ENCODE peak calls at places on chromosome 9, in ten cellular contexts. O, U, D, I, E, K, J, M, R and Z are unnamed samples.

GRCh38 chr9:132498811-132499210 is 83.6 kb upstream of the BARHL1 start:
- DNase-seq in O (no peak), U (no peak), D (no peak), I (no peak), E (no peak), K (no peak), J (no peak), M (no peak), R (peak; percentile 48), Z (peak; percentile 40)

GRCh38 chr9:124390812-124391658 is 24.2 kb downstream of the PSMB7 start:
- DNase-seq in O (no peak), U (no peak), D (no peak), I (no peak), E (no peak), K (no peak), J (peak; percentile 44), M (no peak), R (no peak), Z (peak; percentile 62)

GRCh38 chr9:107539427-107540154 is 50.0 kb upstream of the KLF4 start:
- DNase-seq in O (no peak), U (peak; percentile 61), D (peak; percentile 75), I (no peak), E (no peak), K (no peak), J (no peak), M (no peak), R (no peak), Z (no peak)

GRCh38 chr9:97307091-97307490 is 368 bp upstream of the CCDC180 start:
- DNase-seq in O (peak; percentile 23), U (no peak), D (no peak), I (no peak), E (peak; percentile 80), K (no peak), J (peak; percentile 80), M (peak; percentile 77), R (peak; percentile 72), Z (peak; percentile 61)

GRCh38 chr9:112844771-112845542 is 45.7 kb downstream of the SLC46A2 start:
- DNase-seq in O (peak; percentile 71), U (peak; percentile 75), D (peak; percentile 83), I (peak; percentile 68), E (peak; percentile 73), K (no peak), J (peak; percentile 69), M (peak; percentile 85), R (peak; percentile 92), Z (peak; percentile 91)

GRCh38 chr9:4596165-4596922 is 65.8 kb upstream of the PLPP6 start:
- DNase-seq in O (no peak), U (no peak), D (no peak), I (no peak), E (no peak), K (no peak), J (no peak), M (no peak), R (no peak), Z (no peak)

GRCh38 chr9:114155263-114155966 is at the start of gene COL27A1:
- DNase-seq in O (peak; percentile 81), U (peak; percentile 96), D (peak; percentile 88), I (peak; percentile 77), E (peak; percentile 91), K (peak; percentile 17), J (peak; percentile 93), M (peak; percentile 94), R (peak; percentile 98), Z (peak; percentile 97)

GRCh38 chr9:109861918-109862317 is 81.9 kb downstream of the PALM2AKAP2 start:
- DNase-seq in O (no peak), U (no peak), D (no peak), I (no peak), E (no peak), K (no peak), J (no peak), M (no peak), R (no peak), Z (peak; percentile 42)

GRCh38 chr9:123996731-123997421 is 14.7 kb upstream of the LHX2 start:
- DNase-seq in O (no peak), U (no peak), D (no peak), I (peak; percentile 39), E (no peak), K (no peak), J (no peak), M (no peak), R (no peak), Z (no peak)

GRCh38 chr9:96009690-96010477 is 134.4 kb downstream of the ERCC6L2 start:
- DNase-seq in O (no peak), U (no peak), D (no peak), I (no peak), E (no peak), K (no peak), J (no peak), M (no peak), R (no peak), Z (no peak)

GRCh38 chr9:130041648-130042405 is 1.2 kb downstream of the FNBP1 start:
- DNase-seq in O (no peak), U (peak; percentile 44), D (peak; percentile 62), I (no peak), E (peak; percentile 37), K (no peak), J (no peak), M (peak; percentile 13), R (peak; percentile 64), Z (peak; percentile 68)

GRCh38 chr9:113509463-113509862 is 45.9 kb downstream of the RGS3 start:
- DNase-seq in O (no peak), U (no peak), D (no peak), I (no peak), E (no peak), K (no peak), J (no peak), M (no peak), R (no peak), Z (peak; percentile 80)

GRCh38 chr9:89527084-89527483 is 29.2 kb upstream of the SEMA4D start:
- DNase-seq in O (no peak), U (no peak), D (no peak), I (no peak), E (no peak), K (peak; percentile 36), J (no peak), M (no peak), R (no peak), Z (no peak)

GRCh38 chr9:133520121-133520835 is 4.5 kb downstream of the MYMK start:
- DNase-seq in O (no peak), U (no peak), D (no peak), I (no peak), E (peak; percentile 18), K (no peak), J (no peak), M (no peak), R (no peak), Z (no peak)

GRCh38 chr9:118896356-118897000 is 472.8 kb downstream of the BRINP1 start:
- DNase-seq in O (no peak), U (no peak), D (no peak), I (no peak), E (no peak), K (no peak), J (no peak), M (no peak), R (no peak), Z (peak; percentile 2)